ENCODE peak calls at places on chromosomes 1 and 21, in six cellular contexts. One of them, this sample, is unnamed.

GRCh38 chr21:42201615-42202161 is 17.3 kb upstream of the ABCG1 start:
- DNase-seq in right lobe of liver: no peak
- DNase-seq in GM06990: no peak
- DNase-seq in heart left ventricle: no peak
- DNase-seq in HL-60: no peak
- DNase-seq in OCI-LY7: no peak
- DNase-seq in this sample: no peak

GRCh38 chr1:65002156-65002507 is 35.8 kb upstream of the JAK1 start:
- DNase-seq in HL-60: no peak
- DNase-seq in OCI-LY7: no peak
- DNase-seq in right lobe of liver: no peak
- DNase-seq in GM06990: peak; percentile 10
- DNase-seq in heart left ventricle: peak; percentile 30
- DNase-seq in this sample: no peak

GRCh38 chr1:187038789-187039188 is 210.0 kb downstream of the PLA2G4A start:
- DNase-seq in GM06990: no peak
- DNase-seq in heart left ventricle: no peak
- DNase-seq in OCI-LY7: no peak
- DNase-seq in right lobe of liver: no peak
- DNase-seq in HL-60: peak; percentile 34
- DNase-seq in this sample: peak; percentile 47

GRCh38 chr21:29002442-29003144 is 9.9 kb upstream of the LTN1 start:
- DNase-seq in heart left ventricle: peak; percentile 97
- DNase-seq in GM06990: peak; percentile 97
- DNase-seq in right lobe of liver: peak; percentile 98
- DNase-seq in HL-60: peak; percentile 95
- DNase-seq in OCI-LY7: peak; percentile 98
- DNase-seq in this sample: peak; percentile 96

GRCh38 chr1:205440476-205441317 is 15.1 kb downstream of the BLACAT1 start:
- DNase-seq in OCI-LY7: peak; percentile 68
- DNase-seq in heart left ventricle: peak; percentile 51
- DNase-seq in GM06990: peak; percentile 63
- DNase-seq in right lobe of liver: no peak
- DNase-seq in HL-60: peak; percentile 38
- DNase-seq in this sample: no peak

GRCh38 chr1:117615474-117615873 is 9.6 kb downstream of the TENT5C start:
- DNase-seq in OCI-LY7: peak; percentile 70
- DNase-seq in heart left ventricle: no peak
- DNase-seq in GM06990: no peak
- DNase-seq in HL-60: peak; percentile 51
- DNase-seq in right lobe of liver: no peak
- DNase-seq in this sample: no peak

GRCh38 chr1:94772230-94772641 is 47.9 kb upstream of the SLC44A3 start:
- DNase-seq in heart left ventricle: no peak
- DNase-seq in OCI-LY7: no peak
- DNase-seq in right lobe of liver: no peak
- DNase-seq in GM06990: no peak
- DNase-seq in HL-60: no peak
- DNase-seq in this sample: no peak

GRCh38 chr1:224432141-224432540 is 2.5 kb downstream of the WDR26 start:
- DNase-seq in HL-60: no peak
- DNase-seq in OCI-LY7: no peak
- DNase-seq in heart left ventricle: no peak
- DNase-seq in right lobe of liver: no peak
- DNase-seq in GM06990: no peak
- DNase-seq in this sample: peak; percentile 55

GRCh38 chr1:151946366-151946764 is 37.1 kb upstream of the THEM4 start:
- DNase-seq in right lobe of liver: no peak
- DNase-seq in OCI-LY7: no peak
- DNase-seq in heart left ventricle: no peak
- DNase-seq in GM06990: no peak
- DNase-seq in HL-60: peak; percentile 72
- DNase-seq in this sample: no peak

GRCh38 chr1:156591432-156592157 is at the start of gene NAXE:
- DNase-seq in HL-60: peak; percentile 78
- DNase-seq in heart left ventricle: peak; percentile 81
- DNase-seq in OCI-LY7: peak; percentile 78
- DNase-seq in GM06990: peak; percentile 81
- DNase-seq in right lobe of liver: peak; percentile 77
- DNase-seq in this sample: peak; percentile 46

GRCh38 chr1:221907531-221907930 is 165.6 kb upstream of the DUSP10 start:
- DNase-seq in heart left ventricle: no peak
- DNase-seq in GM06990: no peak
- DNase-seq in OCI-LY7: no peak
- DNase-seq in right lobe of liver: no peak
- DNase-seq in HL-60: no peak
- DNase-seq in this sample: peak; percentile 15

GRCh38 chr1:76511226-76511625 is 356.1 kb upstream of the ST6GALNAC5 start:
- DNase-seq in HL-60: no peak
- DNase-seq in heart left ventricle: no peak
- DNase-seq in GM06990: no peak
- DNase-seq in right lobe of liver: no peak
- DNase-seq in OCI-LY7: no peak
- DNase-seq in this sample: no peak

GRCh38 chr1:26110731-26111529 is 694 bp upstream of the PDIK1L start:
- DNase-seq in HL-60: peak; percentile 73
- DNase-seq in GM06990: peak; percentile 86
- DNase-seq in right lobe of liver: peak; percentile 89
- DNase-seq in OCI-LY7: peak; percentile 88
- DNase-seq in heart left ventricle: peak; percentile 88
- DNase-seq in this sample: peak; percentile 60

DNA sequence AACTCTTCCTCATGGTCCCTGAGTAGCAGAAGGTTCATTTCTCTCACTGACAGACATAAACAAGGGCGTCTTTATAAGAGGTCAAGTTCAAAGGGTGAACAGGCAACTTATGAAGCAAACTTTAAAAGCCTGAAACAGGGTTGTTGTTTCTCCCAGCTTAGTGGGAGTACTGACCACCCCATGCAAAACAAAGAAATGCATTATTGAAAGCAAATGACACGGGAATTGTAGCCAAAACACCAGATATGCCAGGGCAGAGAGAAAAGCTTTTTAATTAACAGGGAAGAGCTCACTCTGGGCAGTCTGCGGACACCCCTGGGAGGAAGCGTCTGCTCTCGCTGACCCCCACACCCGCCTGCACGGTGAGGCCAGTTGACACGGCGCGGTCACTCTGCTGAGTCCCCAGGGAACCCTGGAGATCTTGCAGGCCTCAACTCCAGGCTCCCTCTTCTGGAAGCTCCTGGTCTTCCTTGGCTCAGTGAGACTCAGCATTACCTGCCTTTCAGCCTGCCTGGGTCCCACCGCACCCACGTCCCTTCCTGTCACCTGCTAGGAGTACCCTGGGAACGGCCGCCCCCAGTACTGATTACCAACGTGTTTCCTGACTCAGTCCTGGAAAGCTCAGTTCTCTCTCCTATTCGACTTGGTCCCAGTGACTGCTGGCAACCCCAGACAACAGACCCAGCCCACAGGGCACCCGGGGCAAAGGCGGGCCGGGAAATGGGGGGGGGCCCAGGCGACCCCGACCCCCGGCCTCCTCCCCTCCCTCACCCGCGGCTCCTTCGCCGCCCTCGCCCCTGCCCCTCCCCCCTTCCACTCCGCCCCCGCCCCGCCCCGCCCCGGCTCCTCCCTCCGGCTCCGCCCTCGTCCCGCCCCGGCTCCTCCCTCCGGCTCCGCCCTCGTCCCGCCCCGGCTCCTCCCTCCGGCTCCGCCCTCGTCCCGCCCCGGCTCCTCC is 972 bp downstream of the CFAP410 start:
- DNase-seq in GM06990: peak; percentile 48
- DNase-seq in right lobe of liver: peak; percentile 80
- DNase-seq in HL-60: no peak
- DNase-seq in OCI-LY7: peak; percentile 47
- DNase-seq in heart left ventricle: peak; percentile 78
- DNase-seq in this sample: peak; percentile 46
- H3K4me3 ChIP-seq in GM06990: peak overlapping the region; percentile 54
- H3K4me3 ChIP-seq in right lobe of liver: peak overlapping the region; percentile 44
- H3K4me3 ChIP-seq in HL-60: peak overlapping the region; percentile 29
- H3K4me3 ChIP-seq in OCI-LY7: peak overlapping the region; percentile 55
- H3K4me3 ChIP-seq in heart left ventricle: peak overlapping the region; percentile 94
- H3K4me3 ChIP-seq in this sample: peak overlapping the region; percentile 61

GRCh38 chr1:116372651-116373444 is at the start of gene ATP1A1:
- DNase-seq in OCI-LY7: peak; percentile 96
- DNase-seq in heart left ventricle: peak; percentile 98
- DNase-seq in GM06990: peak; percentile 95
- DNase-seq in HL-60: peak; percentile 87
- DNase-seq in right lobe of liver: peak; percentile 99
- DNase-seq in this sample: peak; percentile 86
- TF ChIP-seq CTCF in OCI-LY7: peak; percentile 17
- TF ChIP-seq CTCF in heart left ventricle: no peak
- TF ChIP-seq CTCF in GM06990: no peak
- TF ChIP-seq CTCF in HL-60: no peak
- TF ChIP-seq CTCF in right lobe of liver: no peak
- TF ChIP-seq CTCF in this sample: no peak

GRCh38 chr1:39258925-39259244 is 54.4 kb downstream of the MACF1 start:
- DNase-seq in GM06990: no peak
- DNase-seq in right lobe of liver: no peak
- DNase-seq in heart left ventricle: no peak
- DNase-seq in HL-60: no peak
- DNase-seq in OCI-LY7: no peak
- DNase-seq in this sample: no peak

GRCh38 chr1:39266792-39267191 is 62.3 kb downstream of the MACF1 start:
- DNase-seq in GM06990: no peak
- DNase-seq in OCI-LY7: no peak
- DNase-seq in right lobe of liver: no peak
- DNase-seq in HL-60: no peak
- DNase-seq in heart left ventricle: no peak
- DNase-seq in this sample: no peak

GRCh38 chr1:39261712-39262221 is 57.3 kb downstream of the MACF1 start:
- DNase-seq in right lobe of liver: no peak
- DNase-seq in heart left ventricle: no peak
- DNase-seq in HL-60: no peak
- DNase-seq in GM06990: no peak
- DNase-seq in OCI-LY7: no peak
- DNase-seq in this sample: peak; percentile 18

GRCh38 chr1:39266269-39266668 is 61.8 kb downstream of the MACF1 start:
- DNase-seq in GM06990: no peak
- DNase-seq in HL-60: no peak
- DNase-seq in right lobe of liver: no peak
- DNase-seq in heart left ventricle: no peak
- DNase-seq in OCI-LY7: peak; percentile 51
- DNase-seq in this sample: no peak

GRCh38 chr1:39262802-39263201 is 58.3 kb downstream of the MACF1 start:
- DNase-seq in GM06990: no peak
- DNase-seq in heart left ventricle: no peak
- DNase-seq in HL-60: no peak
- DNase-seq in OCI-LY7: no peak
- DNase-seq in right lobe of liver: no peak
- DNase-seq in this sample: no peak
- H3K4me3 ChIP-seq in GM06990: no peak overlapping the region
- H3K4me3 ChIP-seq in heart left ventricle: no peak overlapping the region
- H3K4me3 ChIP-seq in HL-60: no peak overlapping the region
- H3K4me3 ChIP-seq in OCI-LY7: no peak overlapping the region
- H3K4me3 ChIP-seq in right lobe of liver: no peak overlapping the region
- H3K4me3 ChIP-seq in this sample: no peak overlapping the region

DNA sequence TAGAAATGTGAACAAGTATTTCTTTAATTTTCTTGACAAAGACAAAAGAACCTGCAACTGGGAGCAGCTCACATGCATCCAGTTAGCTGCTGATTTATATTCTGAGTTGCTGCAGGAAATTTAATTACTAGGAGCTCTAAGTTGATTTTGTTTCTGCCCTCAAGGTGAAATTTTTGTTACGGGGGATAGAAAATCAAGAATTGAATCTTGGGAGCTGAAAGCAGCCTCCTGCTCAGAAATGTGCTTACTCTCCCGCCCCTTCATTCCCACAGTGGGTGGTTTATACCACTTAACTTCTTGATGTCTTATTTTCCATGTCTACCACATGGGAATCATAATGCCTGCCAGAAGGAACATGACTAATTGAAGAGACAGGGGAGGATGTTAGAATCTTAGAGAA is 133.5 kb upstream of the MAP1LC3C start:
- DNase-seq in GM06990: no peak
- DNase-seq in HL-60: no peak
- DNase-seq in right lobe of liver: no peak
- DNase-seq in OCI-LY7: no peak
- DNase-seq in heart left ventricle: no peak
- DNase-seq in this sample: no peak
- TF ChIP-seq CTCF in GM06990: no peak
- TF ChIP-seq CTCF in HL-60: no peak
- TF ChIP-seq CTCF in right lobe of liver: no peak
- TF ChIP-seq CTCF in OCI-LY7: no peak
- TF ChIP-seq CTCF in heart left ventricle: no peak
- TF ChIP-seq CTCF in this sample: no peak